ENCODE peak calls at places on chromosomes 4 and X, in four cellular contexts. P is A549, L is fibroblast of lung, A is neural progenitor cell. I is an unnamed sample.

GRCh38 chrX:25144043-25144940 is 128.5 kb upstream of the ARX start:
- DNase-seq in P (peak; percentile 60), A (peak; percentile 88), L (peak; percentile 36), I (peak; percentile 29)

GRCh38 chr4:158778712-158779111 is 9.9 kb downstream of the FNIP2 start:
- DNase-seq in A (no peak), P (no peak), L (peak; percentile 58), I (no peak)

GRCh38 chrX:771536-771935 is 140.9 kb downstream of the SHOX start:
- DNase-seq in A (no peak), P (no peak), L (no peak), I (no peak)

GRCh38 chrX:40177942-40178715 is 80.4 kb upstream of the BCOR start:
- DNase-seq in P (no peak), L (no peak), A (no peak), I (peak; percentile 9)

GRCh38 chr4:93879919-93880318 is 51.4 kb downstream of the ATOH1 start:
- DNase-seq in L (no peak), P (no peak), A (no peak), I (no peak)

GRCh38 chrX:10630320-10630719 is 9.9 kb upstream of the MID1 start:
- DNase-seq in L (peak; percentile 15), A (no peak), P (no peak), I (no peak)

GRCh38 chrX:68462653-68463052 is 29.4 kb upstream of the OPHN1 start:
- DNase-seq in A (peak; percentile 35), L (peak; percentile 26), P (peak; percentile 48), I (peak; percentile 14)

GRCh38 chr4:39510348-39510929 is 16.8 kb downstream of the UGDH start:
- DNase-seq in P (no peak), L (no peak), A (no peak), I (no peak)

GRCh38 chrX:29478336-29479069 is 736.9 kb upstream of the MAGEB2 start:
- DNase-seq in P (peak; percentile 70), A (peak; percentile 64), L (peak; percentile 13), I (peak; percentile 8)

GRCh38 chrX:56738670-56739069 is 9.6 kb downstream of the NBDY start:
- DNase-seq in A (no peak), P (no peak), L (peak; percentile 27), I (no peak)

GRCh38 chr4:122583906-122584305 is 37.0 kb downstream of the IL21 start:
- DNase-seq in P (no peak), A (no peak), L (no peak), I (no peak)

GRCh38 chr4:148634476-148634875 is 192.3 kb upstream of the NR3C2 start:
- DNase-seq in L (peak; percentile 38), A (no peak), P (no peak), I (no peak)

GRCh38 chr4:118280501-118281218 is 72.1 kb downstream of the PRSS12 start:
- DNase-seq in L (peak; percentile 78), P (peak; percentile 71), A (peak; percentile 70), I (peak; percentile 65)

GRCh38 chr4:137659431-137659830 is 127.1 kb upstream of the PCDH18 start:
- DNase-seq in A (no peak), L (peak; percentile 76), P (no peak), I (no peak)
- H3K4me2 ChIP-seq in A (no peak overlapping the region), L (peak overlapping the region; percentile 29), P (no peak overlapping the region), I (no peak overlapping the region)

DNA sequence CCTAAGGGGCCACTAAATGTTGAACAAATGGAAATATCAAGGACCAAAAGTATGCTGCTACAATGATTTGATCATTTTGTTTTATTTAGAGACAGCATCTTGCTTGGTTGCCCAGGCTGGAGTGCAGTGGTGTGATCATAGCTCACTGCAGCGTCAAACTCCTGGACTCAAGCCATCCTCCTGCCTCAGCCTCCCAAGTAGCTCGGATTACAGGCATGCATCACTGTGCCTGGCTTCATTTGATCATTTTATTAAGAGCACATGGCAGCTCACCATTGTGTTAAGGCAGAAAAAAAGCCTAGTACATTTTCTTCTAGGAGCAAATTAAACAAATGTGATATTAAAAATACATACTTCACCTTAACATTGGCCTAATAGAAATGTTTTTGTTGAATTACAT is 52.7 kb downstream of the DCLK2 start:
- DNase-seq in P (no peak), L (peak; percentile 86), A (no peak), I (no peak)
- H3K4me1 ChIP-seq in P (peaks cover 88% of the 10 kb centered on the region), L (peaks cover 15% of the 10 kb centered on the region), A (no peaks in the 10 kb centered on the region), I (no peaks in the 10 kb centered on the region)

DNA sequence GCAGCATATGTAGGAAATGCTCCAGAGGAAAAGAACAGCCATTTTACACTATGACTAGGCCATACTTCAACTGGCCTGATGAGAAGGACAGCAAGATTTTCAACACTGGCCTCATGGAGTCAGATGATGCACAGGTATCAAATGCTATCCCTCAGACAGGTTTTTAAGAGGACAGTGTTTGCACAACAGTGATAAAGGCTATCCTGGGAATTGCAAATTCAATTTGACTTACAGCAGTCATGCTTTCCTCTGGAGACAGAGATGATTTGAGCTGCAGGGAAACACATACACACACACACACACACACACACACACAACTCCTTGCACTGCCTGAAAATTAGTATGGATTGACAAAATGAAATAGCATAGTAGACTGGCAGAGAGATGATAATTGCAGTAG is 163.4 kb upstream of the RASGEF1B start:
- DNase-seq in L (no peak), P (no peak), A (no peak), I (no peak)
- H3K4me2 ChIP-seq in L (no peak overlapping the region), P (no peak overlapping the region), A (no peak overlapping the region), I (peak overlapping the region; percentile 70)

GRCh38 chr4:7815981-7816380 is 123.7 kb downstream of the AFAP1 start:
- DNase-seq in A (no peak), L (peak; percentile 71), P (no peak), I (no peak)
- H3K4me1 ChIP-seq in A (peaks cover 12% of the 10 kb centered on the region), L (peaks cover 2% of the 10 kb centered on the region), P (peaks cover 84% of the 10 kb centered on the region), I (no peaks in the 10 kb centered on the region)

GRCh38 chrX:47936940-47937317 is 66.9 kb downstream of the ZNF182 start:
- DNase-seq in P (no peak), L (no peak), A (no peak), I (no peak)
- H3K4me2 ChIP-seq in P (no peak overlapping the region), L (no peak overlapping the region), A (no peak overlapping the region), I (peak overlapping the region; percentile 67)

DNA sequence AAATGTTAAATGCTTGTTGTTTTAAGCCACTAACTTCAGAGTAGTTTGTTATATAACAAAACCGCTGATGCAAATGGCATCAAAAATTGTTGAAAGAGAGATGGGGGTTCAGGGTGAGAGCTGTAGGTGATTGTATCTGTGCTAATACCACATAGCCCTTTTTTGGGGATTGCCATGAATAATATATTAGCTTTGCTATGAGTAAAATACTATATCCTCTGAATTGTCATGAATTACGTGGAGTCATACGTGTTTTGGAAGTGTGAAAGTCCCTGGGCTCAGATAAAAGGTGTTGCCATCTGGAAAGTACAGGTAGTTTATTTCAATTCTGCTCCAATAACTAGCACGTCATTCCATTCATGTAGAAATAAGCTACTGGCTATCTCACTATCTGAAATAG is 30.6 kb downstream of the DYNLT3 start:
- DNase-seq in L (no peak), P (no peak), A (no peak), I (no peak)
- H3K4me1 ChIP-seq in L (no peaks in the 10 kb centered on the region), P (no peaks in the 10 kb centered on the region), A (no peaks in the 10 kb centered on the region), I (peaks cover 96% of the 10 kb centered on the region)

GRCh38 chr4:41751325-41752061 is 3.0 kb upstream of the PHOX2B start:
- DNase-seq in L (no peak), A (peak; percentile 65), P (no peak), I (no peak)
- H3K4me2 ChIP-seq in L (no peak overlapping the region), A (peak overlapping the region; percentile 71), P (no peak overlapping the region), I (no peak overlapping the region)

GRCh38 chr4:4642201-4643025 is 100.6 kb upstream of the STX18 start:
- DNase-seq in L (no peak), A (peak; percentile 55), P (no peak), I (no peak)
- H3K4me1 ChIP-seq in L (no peaks in the 10 kb centered on the region), A (peaks cover 26% of the 10 kb centered on the region), P (no peaks in the 10 kb centered on the region), I (no peaks in the 10 kb centered on the region)

DNA sequence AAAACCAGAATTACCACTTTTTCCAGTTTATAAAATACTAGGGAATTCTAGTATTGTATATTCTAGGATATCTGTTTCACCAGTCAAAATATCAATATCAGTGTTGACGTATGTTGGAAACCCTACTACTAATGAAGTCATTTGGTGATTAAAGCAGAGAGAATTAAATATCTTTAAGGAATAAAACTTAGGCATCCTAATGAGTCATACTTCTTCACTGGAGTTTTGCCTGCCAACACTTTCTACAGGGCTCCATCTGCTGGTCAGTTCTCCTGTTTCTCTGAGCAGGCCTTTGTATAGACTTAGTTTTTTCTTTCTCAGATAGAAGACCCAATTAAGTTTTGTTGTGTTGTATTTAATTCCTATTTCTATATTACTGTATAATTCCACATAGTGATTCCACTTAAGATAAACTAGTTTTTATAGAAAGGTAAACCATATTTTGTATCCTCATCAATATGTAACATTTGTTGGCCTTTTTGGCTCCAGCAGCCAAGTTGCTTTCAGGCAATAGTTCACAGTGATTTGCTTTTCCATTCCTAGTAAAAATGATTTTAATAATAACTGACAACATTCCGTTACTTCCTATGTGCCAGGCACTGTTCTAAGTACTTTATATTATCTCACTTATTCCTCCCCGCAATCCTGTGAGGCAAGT is 3.5 kb downstream of the AP1AR start:
- DNase-seq in A (peak; percentile 67), P (peak; percentile 69), L (peak; percentile 83), I (peak; percentile 73)
- H3K4me2 ChIP-seq in A (no peak overlapping the region), P (peak overlapping the region; percentile 16), L (no peak overlapping the region), I (peak overlapping the region; percentile 91)

I was measured in OCI-LY7.